ENCODE peak calls at places on chromosomes 11 and 22, in eight cellular contexts. D is body of pancreas; S is tibial artery; J is ovary; K is foreskin fibroblast; P is activated CD8-positive, alpha-beta T cell treated with anti-CD3 and anti-CD28 coated beads for 36 hours; L is psoas muscle; R is fibroblast of pulmonary artery. Y is an unnamed sample.

GRCh38 chr22:47787501-47788227 is 1025.2 kb downstream of the TBC1D22A start:
- DNase-seq in D (no peak), S (no peak), J (no peak), K (no peak), P (no peak), L (no peak), R (no peak), Y (no peak)

GRCh38 chr11:86919557-86920210 is 35.5 kb downstream of the FZD4 start:
- DNase-seq in D (no peak), S (no peak), J (no peak), K (peak), P (peak), L (no peak), R (peak), Y (peak)

GRCh38 chr22:48806227-48806781 is 1021.4 kb downstream of the BRD1 start:
- DNase-seq in D (no peak), S (no peak), J (no peak), K (no peak), P (no peak), L (no peak), R (no peak), Y (no peak)

GRCh38 chr11:83060965-83061364 is 10.7 kb downstream of the RAB30 start:
- DNase-seq in D (no peak), S (no peak), J (no peak), K (no peak), P (no peak), L (no peak), R (no peak), Y (no peak)

GRCh38 chr11:33773399-33774355 is 643 bp downstream of the FBXO3 start:
- DNase-seq in D (no peak), S (peak), J (no peak), K (peak), P (peak), L (peak), R (no peak), Y (peak)

GRCh38 chr11:22703040-22703439 is 36.6 kb downstream of the GAS2 start:
- DNase-seq in D (peak), S (no peak), J (no peak), K (peak), P (peak), L (no peak), R (peak), Y (peak)

GRCh38 chr22:27139935-27140493 is 482.6 kb downstream of the MIAT start:
- DNase-seq in D (no peak), S (no peak), J (peak), K (peak), P (no peak), L (no peak), R (peak), Y (no peak)

GRCh38 chr11:26442131-26442530 is 110.2 kb downstream of the ANO3 start:
- DNase-seq in D (no peak), S (no peak), J (no peak), K (peak), P (no peak), L (no peak), R (peak), Y (no peak)

GRCh38 chr11:43751726-43752125 is 71.2 kb downstream of the HSD17B12 start:
- DNase-seq in D (no peak), S (no peak), J (no peak), K (no peak), P (no peak), L (no peak), R (no peak), Y (no peak)

GRCh38 chr11:7673724-7674434 is 579 bp upstream of the CYB5R2 start:
- DNase-seq in D (peak), S (no peak), J (peak), K (peak), P (peak), L (peak), R (no peak), Y (peak)

GRCh38 chr22:26122920-26123468 is 46.3 kb upstream of the SEZ6L start:
- DNase-seq in D (no peak), S (no peak), J (no peak), K (no peak), P (no peak), L (no peak), R (no peak), Y (no peak)

GRCh38 chr11:68816917-68817419 is 24.7 kb downstream of the CPT1A start:
- DNase-seq in D (no peak), S (no peak), J (no peak), K (peak), P (peak), L (no peak), R (no peak), Y (no peak)

GRCh38 chr11:44324787-44325525 is 15.0 kb upstream of the ALX4 start:
- DNase-seq in D (no peak), S (no peak), J (no peak), K (no peak), P (no peak), L (no peak), R (no peak), Y (no peak)

GRCh38 chr11:117435296-117435695 is 107.6 kb downstream of the CEP164 start:
- DNase-seq in D (no peak), S (peak), J (no peak), K (no peak), P (no peak), L (no peak), R (no peak), Y (no peak)

GRCh38 chr11:69483696-69484426 is 2.4 kb downstream of the LINC01488 start:
- DNase-seq in D (no peak), S (no peak), J (no peak), K (no peak), P (no peak), L (peak), R (no peak), Y (no peak)

GRCh38 chr11:57479925-57480324 is 19.6 kb downstream of the RTN4RL2 start:
- DNase-seq in D (no peak), S (no peak), J (no peak), K (no peak), P (no peak), L (no peak), R (no peak), Y (no peak)

GRCh38 chr11:57481915-57482781 is 21.8 kb downstream of the RTN4RL2 start:
- DNase-seq in D (no peak), S (no peak), J (no peak), K (no peak), P (no peak), L (no peak), R (no peak), Y (no peak)

GRCh38 chr11:57481315-57481714 is 21.0 kb downstream of the RTN4RL2 start:
- DNase-seq in D (no peak), S (no peak), J (no peak), K (no peak), P (no peak), L (no peak), R (no peak), Y (no peak)

GRCh38 chr11:57478971-57479663 is 18.8 kb downstream of the RTN4RL2 start:
- DNase-seq in D (no peak), S (no peak), J (no peak), K (no peak), P (no peak), L (no peak), R (no peak), Y (no peak)

GRCh38 chr11:57480409-57481137 is 20.2 kb downstream of the RTN4RL2 start:
- DNase-seq in D (peak), S (peak), J (peak), K (peak), P (peak), L (peak), R (peak), Y (peak)
- TF ChIP-seq CTCF in D (peak), S (peak), J (peak), K (peak), P (peak), L (peak), R (peak), Y (peak)

DNA sequence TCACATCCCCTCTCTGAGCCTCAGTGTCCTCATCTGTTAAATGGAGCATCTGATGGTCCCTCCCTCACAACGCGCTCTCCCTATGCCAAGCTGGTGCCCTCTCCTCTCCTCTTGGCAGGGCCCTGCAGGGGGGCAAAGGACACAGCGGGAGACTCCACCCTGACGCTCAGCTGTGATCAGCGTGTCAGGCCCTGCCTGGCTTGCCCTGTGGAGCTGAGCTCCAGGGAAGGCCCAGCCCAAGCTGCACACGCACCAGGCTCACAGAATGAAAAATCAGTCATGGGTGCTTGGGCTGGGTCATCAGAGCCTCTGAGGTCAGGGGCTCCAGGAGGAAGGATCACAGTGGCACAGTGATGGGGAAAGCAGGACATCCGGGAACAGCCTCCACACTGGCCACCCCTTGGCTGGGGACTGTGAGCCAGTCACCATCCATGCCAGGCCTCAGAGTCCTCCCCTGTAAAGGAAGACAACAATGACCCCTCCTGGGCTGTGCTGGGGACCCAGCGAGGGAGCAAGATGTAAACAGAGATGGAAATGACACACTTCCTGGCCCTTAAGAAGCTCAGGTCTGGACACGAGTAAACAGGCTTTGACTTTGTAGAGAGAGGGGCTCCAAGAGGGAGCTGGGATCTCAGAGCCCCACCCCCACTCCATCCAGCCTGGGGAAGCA is 36.6 kb downstream of the RPL3 start:
- DNase-seq in D (no peak), S (no peak), J (no peak), K (no peak), P (no peak), L (peak), R (peak), Y (no peak)
- TF ChIP-seq CTCF in D (no peak), S (no peak), J (no peak), K (no peak), P (no peak), L (no peak), R (no peak), Y (no peak)

DNA sequence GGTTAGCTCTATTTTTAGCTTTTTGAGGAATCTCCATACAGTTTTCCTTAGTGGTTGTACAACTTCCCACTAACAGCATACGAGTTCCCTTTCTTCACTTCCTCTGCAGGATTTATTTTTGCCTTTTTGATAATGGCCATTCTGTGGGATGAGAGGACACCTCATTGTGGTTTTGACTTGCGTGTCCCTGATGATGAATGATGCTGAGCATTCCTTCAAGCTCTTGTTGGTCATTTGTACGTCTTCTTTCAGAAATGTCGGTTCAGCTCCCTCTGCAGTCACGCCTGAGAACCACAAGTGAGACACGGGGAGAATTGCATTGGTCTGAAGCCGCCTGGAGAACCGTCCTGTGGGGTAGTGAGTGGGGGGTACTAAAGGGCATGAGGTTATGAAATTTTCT is 2.0 kb upstream of the KRTAP5-10 start:
- DNase-seq in D (no peak), S (no peak), J (no peak), K (peak), P (peak), L (no peak), R (peak), Y (peak)
- TF ChIP-seq CTCF in D (peak), S (no peak), J (no peak), K (peak), P (peak), L (peak), R (peak), Y (peak)

GRCh38 chr22:19916006-19916405 is 25.6 kb upstream of the COMT start:
- DNase-seq in D (no peak), S (no peak), J (no peak), K (no peak), P (no peak), L (no peak), R (no peak), Y (no peak)
- TF ChIP-seq CTCF in D (no peak), S (no peak), J (no peak), K (no peak), P (no peak), L (no peak), R (no peak), Y (no peak)

GRCh38 chr11:94297967-94298576 is 6.3 kb upstream of the IZUMO1R start:
- DNase-seq in D (no peak), S (no peak), J (no peak), K (no peak), P (no peak), L (no peak), R (no peak), Y (no peak)
- TF ChIP-seq CTCF in D (no peak), S (no peak), J (no peak), K (no peak), P (no peak), L (no peak), R (no peak), Y (peak)

GRCh38 chr11:134391170-134391569 is 20.9 kb downstream of the B3GAT1 start:
- DNase-seq in D (no peak), S (no peak), J (no peak), K (no peak), P (no peak), L (no peak), R (no peak), Y (no peak)

GRCh38 chr11:134391656-134392055 is 20.4 kb downstream of the B3GAT1 start:
- DNase-seq in D (no peak), S (no peak), J (no peak), K (no peak), P (no peak), L (no peak), R (no peak), Y (no peak)

GRCh38 chr11:134388590-134388989 is 23.5 kb downstream of the B3GAT1 start:
- DNase-seq in D (no peak), S (no peak), J (no peak), K (no peak), P (no peak), L (no peak), R (no peak), Y (no peak)

GRCh38 chr11:134390706-134391105 is 21.3 kb downstream of the B3GAT1 start:
- DNase-seq in D (no peak), S (no peak), J (no peak), K (no peak), P (no peak), L (no peak), R (no peak), Y (no peak)

DNA sequence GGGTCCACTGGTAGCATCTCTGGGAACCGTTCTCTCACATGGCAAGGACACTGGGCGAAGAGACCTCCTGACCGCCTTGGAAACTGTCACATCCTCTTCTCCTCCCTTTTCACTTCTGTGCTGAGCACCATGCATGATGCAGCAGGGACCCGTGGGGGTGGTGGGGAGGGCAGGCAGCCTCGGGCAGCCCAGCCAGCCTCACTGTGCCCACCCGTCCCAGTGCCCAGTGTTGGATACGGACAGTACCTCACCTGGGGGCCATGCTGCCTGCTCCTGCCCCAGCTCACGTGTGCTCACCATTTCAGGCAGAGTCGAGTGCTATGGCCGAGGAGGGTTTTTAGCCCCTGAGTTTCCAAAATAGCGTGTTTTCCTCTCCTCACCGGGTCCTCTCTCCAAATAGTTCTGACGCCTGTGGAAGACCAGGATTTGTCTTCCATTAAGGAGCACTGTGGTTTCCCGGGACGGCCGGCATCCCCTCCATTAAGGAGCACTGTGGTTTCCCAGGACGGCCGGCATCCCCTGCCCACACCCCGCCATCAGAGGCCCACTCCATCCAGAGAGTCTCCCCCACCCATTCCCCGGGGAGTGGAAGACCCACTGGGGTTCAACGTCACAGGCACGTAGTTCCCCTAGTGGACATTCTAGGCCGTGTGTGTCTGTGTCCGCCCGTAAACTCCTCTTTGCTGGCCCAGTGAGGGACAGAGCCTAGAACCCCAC is 22.4 kb downstream of the B3GAT1 start:
- DNase-seq in D (no peak), S (no peak), J (no peak), K (no peak), P (no peak), L (no peak), R (no peak), Y (no peak)
- TF ChIP-seq CTCF in D (no peak), S (no peak), J (no peak), K (no peak), P (no peak), L (no peak), R (no peak), Y (no peak)

DNA sequence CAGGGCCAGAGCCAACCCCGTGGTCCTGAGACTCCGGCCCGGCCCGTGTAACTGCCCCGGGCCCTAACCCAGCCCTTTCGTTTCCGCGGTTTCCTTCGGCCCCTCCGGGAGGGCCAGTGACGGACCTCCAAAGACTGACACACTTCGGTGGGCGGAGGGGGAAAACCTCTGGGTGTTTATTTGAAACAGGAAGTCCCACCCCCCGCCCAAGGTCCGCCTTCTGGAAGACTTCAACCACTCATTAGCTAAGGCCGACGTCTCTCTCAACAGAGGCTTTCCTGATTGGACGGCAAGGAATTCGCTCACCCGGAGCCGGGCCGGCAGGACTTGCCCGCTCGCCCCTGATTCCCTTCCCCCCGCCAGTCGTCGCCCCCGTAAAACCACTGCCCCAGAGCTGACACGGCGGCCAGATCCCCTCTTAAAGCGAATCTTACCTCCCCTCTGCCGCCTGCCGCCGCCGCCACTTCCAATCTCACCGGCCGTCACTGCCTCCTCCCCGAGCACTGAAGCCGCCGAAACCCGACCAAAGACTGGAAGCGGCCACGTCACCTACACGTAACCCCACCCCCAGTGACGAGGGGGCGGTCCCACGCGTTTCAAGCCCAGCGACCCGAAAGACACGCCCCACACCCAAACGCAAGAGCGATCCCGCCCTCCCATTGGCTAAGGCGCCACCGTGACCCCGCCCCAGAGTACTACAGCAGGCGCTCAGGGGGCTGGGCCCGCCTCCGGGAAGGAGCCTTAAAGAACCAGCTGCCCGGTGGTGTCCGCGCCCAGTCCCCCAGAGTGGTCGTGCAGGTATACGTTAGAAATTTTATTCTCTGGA is at the start of gene STX5:
- DNase-seq in D (peak), S (peak), J (peak), K (peak), P (peak), L (peak), R (peak), Y (peak)
- TF ChIP-seq CTCF in D (no peak), S (no peak), J (peak), K (no peak), P (no peak), L (no peak), R (no peak), Y (no peak)

GRCh38 chr11:93623938-93624337 is 37.5 kb upstream of the CEP295 start:
- DNase-seq in D (no peak), S (no peak), J (no peak), K (no peak), P (no peak), L (no peak), R (no peak), Y (no peak)

GRCh38 chr11:93626038-93626437 is 35.4 kb upstream of the CEP295 start:
- DNase-seq in D (no peak), S (no peak), J (no peak), K (no peak), P (no peak), L (no peak), R (no peak), Y (no peak)

GRCh38 chr11:93623179-93623578 is 38.3 kb upstream of the CEP295 start:
- DNase-seq in D (no peak), S (no peak), J (no peak), K (no peak), P (no peak), L (no peak), R (no peak), Y (peak)

GRCh38 chr11:93622043-93622442 is 39.4 kb upstream of the CEP295 start:
- DNase-seq in D (no peak), S (no peak), J (no peak), K (no peak), P (no peak), L (no peak), R (no peak), Y (no peak)
- TF ChIP-seq CTCF in D (peak), S (peak), J (no peak), K (no peak), P (no peak), L (peak), R (no peak), Y (no peak)